ENCODE peak calls at places on chromosomes 7 and 10, in ten cellular contexts. One of them, this sample, is unnamed.

GRCh38 chr10:82162549-82163210 is 287.7 kb downstream of the NRG3 start:
- DNase-seq in lower lobe of right lung: no peak
- DNase-seq in erythroblast: no peak
- DNase-seq in HEK293T: no peak
- DNase-seq in GDM1: no peak
- DNase-seq in NCI-H226: no peak
- DNase-seq in activated effector memory CD4-positive, alpha-beta T cell treated with Interleukin-2 at 50 U/mL for 16 hours: no peak
- DNase-seq in hepatic stellate cell: no peak
- DNase-seq in T1000: no peak
- DNase-seq in EL: no peak
- DNase-seq in this sample: no peak

GRCh38 chr10:96770987-96771386 is 50.7 kb upstream of the PIK3AP1 start:
- DNase-seq in hepatic stellate cell: no peak
- DNase-seq in T1000: no peak
- DNase-seq in lower lobe of right lung: no peak
- DNase-seq in activated effector memory CD4-positive, alpha-beta T cell treated with Interleukin-2 at 50 U/mL for 16 hours: no peak
- DNase-seq in NCI-H226: no peak
- DNase-seq in HEK293T: no peak
- DNase-seq in erythroblast: no peak
- DNase-seq in EL: no peak
- DNase-seq in GDM1: no peak
- DNase-seq in this sample: no peak

GRCh38 chr7:133051066-133051465 is 30.8 kb downstream of the CHCHD3 start:
- DNase-seq in T1000: no peak
- DNase-seq in activated effector memory CD4-positive, alpha-beta T cell treated with Interleukin-2 at 50 U/mL for 16 hours: no peak
- DNase-seq in HEK293T: peak
- DNase-seq in NCI-H226: peak
- DNase-seq in GDM1: no peak
- DNase-seq in hepatic stellate cell: peak
- DNase-seq in erythroblast: peak
- DNase-seq in lower lobe of right lung: no peak
- DNase-seq in EL: peak
- DNase-seq in this sample: no peak

GRCh38 chr7:98788921-98789320 is 80.9 kb downstream of the TMEM130 start:
- DNase-seq in T1000: no peak
- DNase-seq in activated effector memory CD4-positive, alpha-beta T cell treated with Interleukin-2 at 50 U/mL for 16 hours: no peak
- DNase-seq in hepatic stellate cell: no peak
- DNase-seq in EL: no peak
- DNase-seq in erythroblast: no peak
- DNase-seq in GDM1: no peak
- DNase-seq in lower lobe of right lung: no peak
- DNase-seq in HEK293T: no peak
- DNase-seq in NCI-H226: no peak
- DNase-seq in this sample: no peak

GRCh38 chr10:29669149-29669548 is 34.4 kb upstream of the SVIL start:
- DNase-seq in GDM1: no peak
- DNase-seq in T1000: no peak
- DNase-seq in activated effector memory CD4-positive, alpha-beta T cell treated with Interleukin-2 at 50 U/mL for 16 hours: no peak
- DNase-seq in EL: no peak
- DNase-seq in HEK293T: no peak
- DNase-seq in lower lobe of right lung: no peak
- DNase-seq in NCI-H226: peak
- DNase-seq in hepatic stellate cell: no peak
- DNase-seq in erythroblast: no peak
- DNase-seq in this sample: no peak

GRCh38 chr10:123642293-123642692 is 23.9 kb upstream of the GPR26 start:
- DNase-seq in erythroblast: no peak
- DNase-seq in lower lobe of right lung: no peak
- DNase-seq in activated effector memory CD4-positive, alpha-beta T cell treated with Interleukin-2 at 50 U/mL for 16 hours: no peak
- DNase-seq in hepatic stellate cell: no peak
- DNase-seq in EL: peak
- DNase-seq in T1000: no peak
- DNase-seq in GDM1: no peak
- DNase-seq in NCI-H226: no peak
- DNase-seq in HEK293T: no peak
- DNase-seq in this sample: no peak

GRCh38 chr7:6106140-6106904 is 75.1 kb downstream of the ANKRD61 start:
- DNase-seq in T1000: no peak
- DNase-seq in activated effector memory CD4-positive, alpha-beta T cell treated with Interleukin-2 at 50 U/mL for 16 hours: peak
- DNase-seq in GDM1: peak
- DNase-seq in NCI-H226: peak
- DNase-seq in HEK293T: no peak
- DNase-seq in EL: peak
- DNase-seq in hepatic stellate cell: peak
- DNase-seq in lower lobe of right lung: no peak
- DNase-seq in erythroblast: peak
- DNase-seq in this sample: peak

GRCh38 chr7:123941391-123942180 is 16.5 kb downstream of the SPAM1 start:
- DNase-seq in erythroblast: no peak
- DNase-seq in hepatic stellate cell: no peak
- DNase-seq in EL: no peak
- DNase-seq in lower lobe of right lung: no peak
- DNase-seq in NCI-H226: no peak
- DNase-seq in HEK293T: no peak
- DNase-seq in activated effector memory CD4-positive, alpha-beta T cell treated with Interleukin-2 at 50 U/mL for 16 hours: no peak
- DNase-seq in T1000: no peak
- DNase-seq in GDM1: no peak
- DNase-seq in this sample: no peak

GRCh38 chr7:42932861-42933591 is 850 bp downstream of the MRPL32 start:
- DNase-seq in NCI-H226: no peak
- DNase-seq in EL: peak
- DNase-seq in erythroblast: peak
- DNase-seq in lower lobe of right lung: no peak
- DNase-seq in hepatic stellate cell: no peak
- DNase-seq in activated effector memory CD4-positive, alpha-beta T cell treated with Interleukin-2 at 50 U/mL for 16 hours: no peak
- DNase-seq in T1000: no peak
- DNase-seq in GDM1: no peak
- DNase-seq in HEK293T: peak
- DNase-seq in this sample: no peak

GRCh38 chr7:36781011-36781738 is 56.9 kb upstream of the AOAH start:
- DNase-seq in EL: no peak
- DNase-seq in lower lobe of right lung: no peak
- DNase-seq in erythroblast: no peak
- DNase-seq in T1000: no peak
- DNase-seq in activated effector memory CD4-positive, alpha-beta T cell treated with Interleukin-2 at 50 U/mL for 16 hours: no peak
- DNase-seq in hepatic stellate cell: no peak
- DNase-seq in HEK293T: no peak
- DNase-seq in GDM1: no peak
- DNase-seq in NCI-H226: no peak
- DNase-seq in this sample: no peak

GRCh38 chr10:78579995-78580394 is 488.8 kb upstream of the ZMIZ1 start:
- DNase-seq in GDM1: no peak
- DNase-seq in EL: no peak
- DNase-seq in NCI-H226: no peak
- DNase-seq in HEK293T: no peak
- DNase-seq in hepatic stellate cell: no peak
- DNase-seq in activated effector memory CD4-positive, alpha-beta T cell treated with Interleukin-2 at 50 U/mL for 16 hours: no peak
- DNase-seq in T1000: no peak
- DNase-seq in lower lobe of right lung: no peak
- DNase-seq in erythroblast: no peak
- DNase-seq in this sample: no peak

GRCh38 chr10:102322914-102323313 is 72.6 kb upstream of the NFKB2 start:
- DNase-seq in EL: no peak
- DNase-seq in hepatic stellate cell: no peak
- DNase-seq in erythroblast: no peak
- DNase-seq in T1000: no peak
- DNase-seq in activated effector memory CD4-positive, alpha-beta T cell treated with Interleukin-2 at 50 U/mL for 16 hours: peak
- DNase-seq in NCI-H226: no peak
- DNase-seq in HEK293T: no peak
- DNase-seq in lower lobe of right lung: no peak
- DNase-seq in GDM1: peak
- DNase-seq in this sample: no peak

GRCh38 chr7:76397409-76398183 is 11.9 kb downstream of the SSC4D start:
- DNase-seq in NCI-H226: no peak
- DNase-seq in erythroblast: peak
- DNase-seq in GDM1: peak
- DNase-seq in HEK293T: peak
- DNase-seq in activated effector memory CD4-positive, alpha-beta T cell treated with Interleukin-2 at 50 U/mL for 16 hours: peak
- DNase-seq in lower lobe of right lung: peak
- DNase-seq in hepatic stellate cell: peak
- DNase-seq in T1000: peak
- DNase-seq in EL: peak
- DNase-seq in this sample: no peak

GRCh38 chr7:73610105-73610504 is 14.2 kb downstream of the MLXIPL start:
- DNase-seq in HEK293T: no peak
- DNase-seq in T1000: no peak
- DNase-seq in NCI-H226: no peak
- DNase-seq in hepatic stellate cell: no peak
- DNase-seq in EL: no peak
- DNase-seq in GDM1: no peak
- DNase-seq in erythroblast: no peak
- DNase-seq in lower lobe of right lung: no peak
- DNase-seq in activated effector memory CD4-positive, alpha-beta T cell treated with Interleukin-2 at 50 U/mL for 16 hours: no peak
- DNase-seq in this sample: no peak

GRCh38 chr7:767941-768729 is 41.1 kb upstream of the PRKAR1B start:
- DNase-seq in T1000: peak
- DNase-seq in activated effector memory CD4-positive, alpha-beta T cell treated with Interleukin-2 at 50 U/mL for 16 hours: no peak
- DNase-seq in NCI-H226: no peak
- DNase-seq in HEK293T: no peak
- DNase-seq in erythroblast: no peak
- DNase-seq in EL: no peak
- DNase-seq in GDM1: no peak
- DNase-seq in lower lobe of right lung: no peak
- DNase-seq in hepatic stellate cell: no peak
- DNase-seq in this sample: no peak

GRCh38 chr7:2757361-2757903 is 69.4 kb downstream of the AMZ1 start:
- DNase-seq in GDM1: no peak
- DNase-seq in HEK293T: no peak
- DNase-seq in activated effector memory CD4-positive, alpha-beta T cell treated with Interleukin-2 at 50 U/mL for 16 hours: no peak
- DNase-seq in T1000: peak
- DNase-seq in hepatic stellate cell: no peak
- DNase-seq in NCI-H226: peak
- DNase-seq in erythroblast: no peak
- DNase-seq in lower lobe of right lung: no peak
- DNase-seq in EL: peak
- DNase-seq in this sample: peak

GRCh38 chr7:47938574-47939165 is 9.6 kb downstream of the PKD1L1 start:
- DNase-seq in NCI-H226: no peak
- DNase-seq in erythroblast: no peak
- DNase-seq in hepatic stellate cell: no peak
- DNase-seq in T1000: no peak
- DNase-seq in activated effector memory CD4-positive, alpha-beta T cell treated with Interleukin-2 at 50 U/mL for 16 hours: no peak
- DNase-seq in EL: no peak
- DNase-seq in lower lobe of right lung: no peak
- DNase-seq in HEK293T: no peak
- DNase-seq in GDM1: no peak
- DNase-seq in this sample: no peak

GRCh38 chr7:86908948-86909347 is 150.5 kb downstream of the ELAPOR2 start:
- DNase-seq in NCI-H226: no peak
- DNase-seq in lower lobe of right lung: no peak
- DNase-seq in GDM1: peak
- DNase-seq in activated effector memory CD4-positive, alpha-beta T cell treated with Interleukin-2 at 50 U/mL for 16 hours: no peak
- DNase-seq in EL: no peak
- DNase-seq in erythroblast: no peak
- DNase-seq in hepatic stellate cell: no peak
- DNase-seq in T1000: no peak
- DNase-seq in HEK293T: no peak
- DNase-seq in this sample: no peak

GRCh38 chr7:97012293-97013005 is 7.1 kb downstream of the DLX6 start:
- DNase-seq in activated effector memory CD4-positive, alpha-beta T cell treated with Interleukin-2 at 50 U/mL for 16 hours: no peak
- DNase-seq in EL: no peak
- DNase-seq in erythroblast: no peak
- DNase-seq in GDM1: no peak
- DNase-seq in hepatic stellate cell: no peak
- DNase-seq in NCI-H226: no peak
- DNase-seq in T1000: no peak
- DNase-seq in HEK293T: no peak
- DNase-seq in lower lobe of right lung: no peak
- DNase-seq in this sample: no peak

GRCh38 chr10:7486533-7486932 is 75.7 kb upstream of the SFMBT2 start:
- DNase-seq in HEK293T: no peak
- DNase-seq in NCI-H226: no peak
- DNase-seq in T1000: no peak
- DNase-seq in erythroblast: no peak
- DNase-seq in EL: no peak
- DNase-seq in hepatic stellate cell: no peak
- DNase-seq in lower lobe of right lung: no peak
- DNase-seq in activated effector memory CD4-positive, alpha-beta T cell treated with Interleukin-2 at 50 U/mL for 16 hours: no peak
- DNase-seq in GDM1: no peak
- DNase-seq in this sample: no peak

GRCh38 chr7:68038621-68039314 is 1042.1 kb downstream of the TYW1 start:
- DNase-seq in hepatic stellate cell: no peak
- DNase-seq in NCI-H226: peak
- DNase-seq in EL: no peak
- DNase-seq in erythroblast: no peak
- DNase-seq in T1000: peak
- DNase-seq in activated effector memory CD4-positive, alpha-beta T cell treated with Interleukin-2 at 50 U/mL for 16 hours: no peak
- DNase-seq in HEK293T: no peak
- DNase-seq in lower lobe of right lung: no peak
- DNase-seq in GDM1: no peak
- DNase-seq in this sample: peak

GRCh38 chr10:95560288-95561199 is 627 bp downstream of the SORBS1 start:
- DNase-seq in erythroblast: peak
- DNase-seq in NCI-H226: no peak
- DNase-seq in activated effector memory CD4-positive, alpha-beta T cell treated with Interleukin-2 at 50 U/mL for 16 hours: peak
- DNase-seq in HEK293T: peak
- DNase-seq in EL: peak
- DNase-seq in lower lobe of right lung: peak
- DNase-seq in T1000: no peak
- DNase-seq in hepatic stellate cell: peak
- DNase-seq in GDM1: no peak
- DNase-seq in this sample: no peak

GRCh38 chr10:100109670-100110069 is 28.0 kb upstream of the CPN1 start:
- DNase-seq in NCI-H226: no peak
- DNase-seq in T1000: no peak
- DNase-seq in GDM1: no peak
- DNase-seq in HEK293T: no peak
- DNase-seq in erythroblast: no peak
- DNase-seq in lower lobe of right lung: no peak
- DNase-seq in hepatic stellate cell: no peak
- DNase-seq in EL: no peak
- DNase-seq in activated effector memory CD4-positive, alpha-beta T cell treated with Interleukin-2 at 50 U/mL for 16 hours: no peak
- DNase-seq in this sample: no peak

GRCh38 chr10:63069318-63069717 is 63.8 kb upstream of the NRBF2 start:
- DNase-seq in T1000: no peak
- DNase-seq in HEK293T: no peak
- DNase-seq in lower lobe of right lung: no peak
- DNase-seq in EL: no peak
- DNase-seq in activated effector memory CD4-positive, alpha-beta T cell treated with Interleukin-2 at 50 U/mL for 16 hours: no peak
- DNase-seq in NCI-H226: no peak
- DNase-seq in GDM1: no peak
- DNase-seq in erythroblast: no peak
- DNase-seq in hepatic stellate cell: no peak
- DNase-seq in this sample: no peak

GRCh38 chr10:42883993-42884983 is 101.7 kb downstream of the BMS1 start:
- DNase-seq in erythroblast: no peak
- DNase-seq in lower lobe of right lung: no peak
- DNase-seq in HEK293T: no peak
- DNase-seq in T1000: no peak
- DNase-seq in NCI-H226: no peak
- DNase-seq in activated effector memory CD4-positive, alpha-beta T cell treated with Interleukin-2 at 50 U/mL for 16 hours: no peak
- DNase-seq in GDM1: no peak
- DNase-seq in EL: no peak
- DNase-seq in hepatic stellate cell: no peak
- DNase-seq in this sample: no peak

GRCh38 chr10:63547628-63548356 is 26.6 kb downstream of the REEP3 start:
- DNase-seq in erythroblast: no peak
- DNase-seq in T1000: no peak
- DNase-seq in activated effector memory CD4-positive, alpha-beta T cell treated with Interleukin-2 at 50 U/mL for 16 hours: no peak
- DNase-seq in HEK293T: no peak
- DNase-seq in GDM1: no peak
- DNase-seq in lower lobe of right lung: no peak
- DNase-seq in hepatic stellate cell: no peak
- DNase-seq in EL: no peak
- DNase-seq in NCI-H226: peak
- DNase-seq in this sample: no peak

GRCh38 chr7:134910968-134911367 is 75.3 kb upstream of the AGBL3 start:
- DNase-seq in lower lobe of right lung: no peak
- DNase-seq in GDM1: no peak
- DNase-seq in NCI-H226: no peak
- DNase-seq in activated effector memory CD4-positive, alpha-beta T cell treated with Interleukin-2 at 50 U/mL for 16 hours: no peak
- DNase-seq in EL: no peak
- DNase-seq in HEK293T: no peak
- DNase-seq in hepatic stellate cell: no peak
- DNase-seq in erythroblast: no peak
- DNase-seq in T1000: no peak
- DNase-seq in this sample: no peak

This sample was measured in H4.